ENCODE peak calls at places on chromosomes 2 and 18, in eight cellular contexts. One of them, this sample, is unnamed.

GRCh38 chr2:183010112-183010511 is 28.1 kb downstream of the NCKAP1 start:
- DNase-seq in mesendoderm: peak; percentile 92
- DNase-seq in CD8-positive, alpha-beta T cell: no peak
- DNase-seq in ovary: no peak
- DNase-seq in gastrocnemius medialis: peak; percentile 31
- DNase-seq in tibial artery: no peak
- DNase-seq in sigmoid colon: no peak
- DNase-seq in PC-9: no peak
- DNase-seq in this sample: peak; percentile 24

GRCh38 chr2:220499281-220499680 is 871.9 kb downstream of the SLC4A3 start:
- DNase-seq in gastrocnemius medialis: peak; percentile 11
- DNase-seq in mesendoderm: peak; percentile 33
- DNase-seq in sigmoid colon: no peak
- DNase-seq in ovary: peak; percentile 19
- DNase-seq in PC-9: no peak
- DNase-seq in CD8-positive, alpha-beta T cell: no peak
- DNase-seq in tibial artery: no peak
- DNase-seq in this sample: peak; percentile 50

GRCh38 chr18:10057401-10057800 is 143.6 kb downstream of the VAPA start:
- DNase-seq in tibial artery: peak; percentile 65
- DNase-seq in PC-9: no peak
- DNase-seq in CD8-positive, alpha-beta T cell: no peak
- DNase-seq in sigmoid colon: no peak
- DNase-seq in ovary: no peak
- DNase-seq in mesendoderm: no peak
- DNase-seq in gastrocnemius medialis: no peak
- DNase-seq in this sample: no peak

GRCh38 chr18:1663879-1664705 is 759.4 kb downstream of the ADCYAP1 start:
- DNase-seq in gastrocnemius medialis: peak; percentile 14
- DNase-seq in PC-9: no peak
- DNase-seq in CD8-positive, alpha-beta T cell: no peak
- DNase-seq in tibial artery: peak; percentile 64
- DNase-seq in ovary: no peak
- DNase-seq in sigmoid colon: no peak
- DNase-seq in mesendoderm: peak; percentile 77
- DNase-seq in this sample: peak; percentile 52

GRCh38 chr2:202185156-202185555 is 53.2 kb downstream of the SUMO1 start:
- DNase-seq in mesendoderm: no peak
- DNase-seq in CD8-positive, alpha-beta T cell: no peak
- DNase-seq in gastrocnemius medialis: no peak
- DNase-seq in tibial artery: no peak
- DNase-seq in ovary: no peak
- DNase-seq in PC-9: no peak
- DNase-seq in sigmoid colon: no peak
- DNase-seq in this sample: no peak

GRCh38 chr18:46433121-46433826 is 223.7 kb downstream of the LOXHD1 start:
- DNase-seq in PC-9: no peak
- DNase-seq in sigmoid colon: no peak
- DNase-seq in ovary: no peak
- DNase-seq in gastrocnemius medialis: no peak
- DNase-seq in CD8-positive, alpha-beta T cell: no peak
- DNase-seq in tibial artery: no peak
- DNase-seq in mesendoderm: peak; percentile 80
- DNase-seq in this sample: no peak

GRCh38 chr18:32317651-32318050 is 127.8 kb downstream of the MEP1B start:
- DNase-seq in sigmoid colon: no peak
- DNase-seq in tibial artery: no peak
- DNase-seq in ovary: no peak
- DNase-seq in gastrocnemius medialis: no peak
- DNase-seq in CD8-positive, alpha-beta T cell: no peak
- DNase-seq in PC-9: no peak
- DNase-seq in mesendoderm: no peak
- DNase-seq in this sample: no peak

GRCh38 chr2:48471048-48471474 is 58.9 kb upstream of the STON1 start:
- DNase-seq in sigmoid colon: no peak
- DNase-seq in ovary: no peak
- DNase-seq in CD8-positive, alpha-beta T cell: no peak
- DNase-seq in tibial artery: no peak
- DNase-seq in PC-9: peak; percentile 65
- DNase-seq in mesendoderm: peak; percentile 80
- DNase-seq in gastrocnemius medialis: no peak
- DNase-seq in this sample: no peak

GRCh38 chr2:9106338-9107167 is 100.1 kb upstream of the ASAP2 start:
- DNase-seq in gastrocnemius medialis: no peak
- DNase-seq in tibial artery: no peak
- DNase-seq in ovary: peak; percentile 56
- DNase-seq in CD8-positive, alpha-beta T cell: no peak
- DNase-seq in sigmoid colon: no peak
- DNase-seq in mesendoderm: no peak
- DNase-seq in PC-9: no peak
- DNase-seq in this sample: no peak

GRCh38 chr2:199471443-199472057 is 13.8 kb upstream of the SATB2 start:
- DNase-seq in gastrocnemius medialis: no peak
- DNase-seq in sigmoid colon: no peak
- DNase-seq in ovary: no peak
- DNase-seq in CD8-positive, alpha-beta T cell: no peak
- DNase-seq in PC-9: no peak
- DNase-seq in tibial artery: no peak
- DNase-seq in mesendoderm: peak; percentile 89
- DNase-seq in this sample: peak; percentile 82

GRCh38 chr2:163266772-163267171 is 428.2 kb upstream of the KCNH7 start:
- DNase-seq in gastrocnemius medialis: no peak
- DNase-seq in PC-9: peak; percentile 75
- DNase-seq in mesendoderm: no peak
- DNase-seq in CD8-positive, alpha-beta T cell: no peak
- DNase-seq in tibial artery: no peak
- DNase-seq in ovary: no peak
- DNase-seq in sigmoid colon: no peak
- DNase-seq in this sample: no peak

GRCh38 chr2:209938906-209939305 is 63.5 kb upstream of the RPE start:
- DNase-seq in ovary: no peak
- DNase-seq in PC-9: no peak
- DNase-seq in tibial artery: no peak
- DNase-seq in CD8-positive, alpha-beta T cell: no peak
- DNase-seq in gastrocnemius medialis: no peak
- DNase-seq in mesendoderm: no peak
- DNase-seq in sigmoid colon: no peak
- DNase-seq in this sample: no peak

GRCh38 chr18:7290077-7290476 is 59.2 kb downstream of the LRRC30 start:
- DNase-seq in tibial artery: no peak
- DNase-seq in CD8-positive, alpha-beta T cell: no peak
- DNase-seq in gastrocnemius medialis: no peak
- DNase-seq in mesendoderm: no peak
- DNase-seq in PC-9: no peak
- DNase-seq in sigmoid colon: no peak
- DNase-seq in ovary: no peak
- DNase-seq in this sample: no peak

GRCh38 chr2:73561422-73561821 is 80.8 kb downstream of the NAT8 start:
- DNase-seq in PC-9: peak; percentile 43
- DNase-seq in gastrocnemius medialis: no peak
- DNase-seq in ovary: no peak
- DNase-seq in sigmoid colon: no peak
- DNase-seq in mesendoderm: no peak
- DNase-seq in tibial artery: no peak
- DNase-seq in CD8-positive, alpha-beta T cell: no peak
- DNase-seq in this sample: no peak

GRCh38 chr2:101387151-101387807 is at the start of gene CREG2:
- DNase-seq in CD8-positive, alpha-beta T cell: peak; percentile 48
- DNase-seq in mesendoderm: peak; percentile 75
- DNase-seq in gastrocnemius medialis: peak; percentile 19
- DNase-seq in tibial artery: peak; percentile 71
- DNase-seq in ovary: peak; percentile 27
- DNase-seq in PC-9: peak; percentile 47
- DNase-seq in sigmoid colon: peak; percentile 74
- DNase-seq in this sample: peak; percentile 64

GRCh38 chr2:75003276-75003675 is 44.8 kb downstream of the POLE4 start:
- DNase-seq in tibial artery: no peak
- DNase-seq in sigmoid colon: no peak
- DNase-seq in PC-9: no peak
- DNase-seq in gastrocnemius medialis: no peak
- DNase-seq in CD8-positive, alpha-beta T cell: no peak
- DNase-seq in mesendoderm: no peak
- DNase-seq in ovary: no peak
- DNase-seq in this sample: no peak

GRCh38 chr2:10038716-10039115 is 4.6 kb upstream of the KLF11 start:
- DNase-seq in tibial artery: no peak
- DNase-seq in sigmoid colon: no peak
- DNase-seq in PC-9: no peak
- DNase-seq in ovary: no peak
- DNase-seq in gastrocnemius medialis: no peak
- DNase-seq in CD8-positive, alpha-beta T cell: no peak
- DNase-seq in mesendoderm: no peak
- DNase-seq in this sample: no peak

GRCh38 chr2:64101141-64101591 is 43.1 kb downstream of the PELI1 start:
- DNase-seq in ovary: no peak
- DNase-seq in PC-9: no peak
- DNase-seq in gastrocnemius medialis: no peak
- DNase-seq in sigmoid colon: no peak
- DNase-seq in mesendoderm: no peak
- DNase-seq in tibial artery: no peak
- DNase-seq in CD8-positive, alpha-beta T cell: no peak
- DNase-seq in this sample: no peak

GRCh38 chr2:168348076-168348475 is 100.7 kb upstream of the STK39 start:
- DNase-seq in gastrocnemius medialis: no peak
- DNase-seq in tibial artery: no peak
- DNase-seq in mesendoderm: peak; percentile 92
- DNase-seq in PC-9: no peak
- DNase-seq in sigmoid colon: no peak
- DNase-seq in ovary: peak; percentile 20
- DNase-seq in CD8-positive, alpha-beta T cell: no peak
- DNase-seq in this sample: no peak

GRCh38 chr2:178716394-178716793 is 90.8 kb downstream of the TTN start:
- DNase-seq in ovary: no peak
- DNase-seq in CD8-positive, alpha-beta T cell: no peak
- DNase-seq in sigmoid colon: no peak
- DNase-seq in tibial artery: no peak
- DNase-seq in PC-9: no peak
- DNase-seq in mesendoderm: no peak
- DNase-seq in gastrocnemius medialis: no peak
- DNase-seq in this sample: no peak

GRCh38 chr2:174028935-174029334 is 63.8 kb upstream of the SP3 start:
- DNase-seq in PC-9: no peak
- DNase-seq in sigmoid colon: no peak
- DNase-seq in gastrocnemius medialis: no peak
- DNase-seq in ovary: no peak
- DNase-seq in mesendoderm: no peak
- DNase-seq in tibial artery: no peak
- DNase-seq in CD8-positive, alpha-beta T cell: no peak
- DNase-seq in this sample: no peak

GRCh38 chr2:20040489-20041172 is 10.8 kb downstream of the LAPTM4A start:
- DNase-seq in CD8-positive, alpha-beta T cell: no peak
- DNase-seq in sigmoid colon: no peak
- DNase-seq in ovary: no peak
- DNase-seq in mesendoderm: peak; percentile 56
- DNase-seq in gastrocnemius medialis: no peak
- DNase-seq in tibial artery: no peak
- DNase-seq in PC-9: peak; percentile 65
- DNase-seq in this sample: no peak

GRCh38 chr18:63477972-63478371 is 1.2 kb downstream of the SERPINB5 start:
- DNase-seq in mesendoderm: peak; percentile 65
- DNase-seq in tibial artery: no peak
- DNase-seq in PC-9: no peak
- DNase-seq in ovary: no peak
- DNase-seq in gastrocnemius medialis: no peak
- DNase-seq in sigmoid colon: no peak
- DNase-seq in CD8-positive, alpha-beta T cell: no peak
- DNase-seq in this sample: no peak

GRCh38 chr18:34976899-34977786 is 64.1 kb upstream of the MAPRE2 start:
- DNase-seq in sigmoid colon: peak; percentile 86
- DNase-seq in PC-9: peak; percentile 37
- DNase-seq in mesendoderm: peak; percentile 72
- DNase-seq in ovary: peak; percentile 42
- DNase-seq in tibial artery: peak; percentile 89
- DNase-seq in gastrocnemius medialis: peak; percentile 92
- DNase-seq in CD8-positive, alpha-beta T cell: peak; percentile 83
- DNase-seq in this sample: peak; percentile 87

GRCh38 chr2:207891222-207891844 is 121.6 kb upstream of the FZD5 start:
- DNase-seq in mesendoderm: no peak
- DNase-seq in gastrocnemius medialis: no peak
- DNase-seq in CD8-positive, alpha-beta T cell: no peak
- DNase-seq in sigmoid colon: no peak
- DNase-seq in ovary: no peak
- DNase-seq in tibial artery: no peak
- DNase-seq in PC-9: no peak
- DNase-seq in this sample: no peak

GRCh38 chr2:44211183-44211582 is 42.5 kb downstream of the PPM1B start:
- DNase-seq in gastrocnemius medialis: no peak
- DNase-seq in tibial artery: no peak
- DNase-seq in ovary: no peak
- DNase-seq in PC-9: no peak
- DNase-seq in CD8-positive, alpha-beta T cell: no peak
- DNase-seq in sigmoid colon: no peak
- DNase-seq in mesendoderm: no peak
- DNase-seq in this sample: no peak

GRCh38 chr2:10079931-10080535 is at the start of gene CYS1:
- DNase-seq in CD8-positive, alpha-beta T cell: no peak
- DNase-seq in sigmoid colon: no peak
- DNase-seq in mesendoderm: peak; percentile 44
- DNase-seq in tibial artery: no peak
- DNase-seq in PC-9: no peak
- DNase-seq in ovary: peak; percentile 53
- DNase-seq in gastrocnemius medialis: no peak
- DNase-seq in this sample: peak; percentile 31

GRCh38 chr2:235049719-235050118 is 97.9 kb downstream of the SH3BP4 start:
- DNase-seq in tibial artery: peak; percentile 61
- DNase-seq in sigmoid colon: peak; percentile 56
- DNase-seq in ovary: no peak
- DNase-seq in mesendoderm: peak; percentile 26
- DNase-seq in PC-9: no peak
- DNase-seq in CD8-positive, alpha-beta T cell: no peak
- DNase-seq in gastrocnemius medialis: no peak
- DNase-seq in this sample: no peak
- H3K36me3 ChIP-seq in tibial artery: peaks cover 32% of the 10 kb centered on the region
- H3K36me3 ChIP-seq in sigmoid colon: peaks cover 7% of the 10 kb centered on the region
- H3K36me3 ChIP-seq in ovary: no peaks in the 10 kb centered on the region
- H3K36me3 ChIP-seq in mesendoderm: peaks cover 13% of the 10 kb centered on the region
- H3K36me3 ChIP-seq in PC-9: peaks cover 70% of the 10 kb centered on the region
- H3K36me3 ChIP-seq in CD8-positive, alpha-beta T cell: no peaks in the 10 kb centered on the region
- H3K36me3 ChIP-seq in gastrocnemius medialis: no peaks in the 10 kb centered on the region
- H3K36me3 ChIP-seq in this sample: no peaks in the 10 kb centered on the region

GRCh38 chr2:95206086-95206485 is 1.2 kb upstream of the ZNF892 start:
- DNase-seq in CD8-positive, alpha-beta T cell: no peak
- DNase-seq in mesendoderm: no peak
- DNase-seq in PC-9: no peak
- DNase-seq in ovary: no peak
- DNase-seq in gastrocnemius medialis: no peak
- DNase-seq in tibial artery: no peak
- DNase-seq in sigmoid colon: no peak
- DNase-seq in this sample: no peak
- H3K4me3 ChIP-seq in CD8-positive, alpha-beta T cell: no peak overlapping the region
- H3K4me3 ChIP-seq in mesendoderm: no peak overlapping the region
- H3K4me3 ChIP-seq in PC-9: peak overlapping the region; percentile 63
- H3K4me3 ChIP-seq in ovary: no peak overlapping the region
- H3K4me3 ChIP-seq in gastrocnemius medialis: no peak overlapping the region
- H3K4me3 ChIP-seq in tibial artery: no peak overlapping the region
- H3K4me3 ChIP-seq in sigmoid colon: no peak overlapping the region
- H3K4me3 ChIP-seq in this sample: peak overlapping the region; percentile 83

GRCh38 chr2:121564905-121565304 is 34.2 kb downstream of the RNU4ATAC start:
- DNase-seq in ovary: no peak
- DNase-seq in mesendoderm: no peak
- DNase-seq in CD8-positive, alpha-beta T cell: no peak
- DNase-seq in sigmoid colon: no peak
- DNase-seq in gastrocnemius medialis: no peak
- DNase-seq in tibial artery: no peak
- DNase-seq in PC-9: no peak
- DNase-seq in this sample: no peak
- H3K4me1 ChIP-seq in ovary: peaks cover 3% of the 10 kb centered on the region
- H3K4me1 ChIP-seq in mesendoderm: no peaks in the 10 kb centered on the region
- H3K4me1 ChIP-seq in CD8-positive, alpha-beta T cell: peaks cover 6% of the 10 kb centered on the region
- H3K4me1 ChIP-seq in sigmoid colon: peaks cover 32% of the 10 kb centered on the region
- H3K4me1 ChIP-seq in gastrocnemius medialis: peaks cover 100% of the 10 kb centered on the region
- H3K4me1 ChIP-seq in tibial artery: no peaks in the 10 kb centered on the region
- H3K4me1 ChIP-seq in PC-9: no peaks in the 10 kb centered on the region
- H3K4me1 ChIP-seq in this sample: peaks cover 91% of the 10 kb centered on the region

GRCh38 chr2:233436191-233436581 is 81.9 kb downstream of the DGKD start:
- DNase-seq in PC-9: no peak
- DNase-seq in mesendoderm: no peak
- DNase-seq in CD8-positive, alpha-beta T cell: no peak
- DNase-seq in tibial artery: peak; percentile 54
- DNase-seq in sigmoid colon: peak; percentile 35
- DNase-seq in gastrocnemius medialis: peak; percentile 92
- DNase-seq in ovary: no peak
- DNase-seq in this sample: no peak
- H3K36me3 ChIP-seq in PC-9: peaks cover 17% of the 10 kb centered on the region
- H3K36me3 ChIP-seq in mesendoderm: no peaks in the 10 kb centered on the region
- H3K36me3 ChIP-seq in CD8-positive, alpha-beta T cell: peaks cover 47% of the 10 kb centered on the region
- H3K36me3 ChIP-seq in tibial artery: peaks cover 64% of the 10 kb centered on the region
- H3K36me3 ChIP-seq in sigmoid colon: peaks cover 5% of the 10 kb centered on the region
- H3K36me3 ChIP-seq in gastrocnemius medialis: no peaks in the 10 kb centered on the region
- H3K36me3 ChIP-seq in ovary: no peaks in the 10 kb centered on the region
- H3K36me3 ChIP-seq in this sample: peaks cover 72% of the 10 kb centered on the region

This sample was measured in psoas muscle.